ENCODE peak calls at places on chromosome 16, in ten cellular contexts. One of them, this sample, is unnamed.

GRCh38 chr16:590165-590874 is 454 bp downstream of the RAB40C start:
- DNase-seq in CD8-positive, alpha-beta memory T cell: no peak
- DNase-seq in stimulated activated CD8-positive, alpha-beta memory T cell treated with anti-CD3 and anti-CD28 coated beads, Interleukin-7, amount 100 ng/mL, for 1 hour: no peak
- DNase-seq in sciatic nerve: peak
- DNase-seq in naive thymus-derived CD8-positive, alpha-beta T cell: no peak
- DNase-seq in stimulated activated CD4-positive, alpha-beta T cell treated with anti-CD3 and anti-CD28 coated beads, Interleukin-1b, Interleukin-23, amount 100 ng/mL, for 1 hour: no peak
- DNase-seq in T-cell: no peak
- DNase-seq in dermis blood vessel endothelial cell: peak
- DNase-seq in right lobe of liver: peak
- DNase-seq in ecto neural progenitor cell: no peak
- DNase-seq in this sample: no peak

GRCh38 chr16:89069920-89070319 is 23.7 kb upstream of the ACSF3 start:
- DNase-seq in CD8-positive, alpha-beta memory T cell: no peak
- DNase-seq in stimulated activated CD8-positive, alpha-beta memory T cell treated with anti-CD3 and anti-CD28 coated beads, Interleukin-7, amount 100 ng/mL, for 1 hour: no peak
- DNase-seq in sciatic nerve: no peak
- DNase-seq in naive thymus-derived CD8-positive, alpha-beta T cell: no peak
- DNase-seq in stimulated activated CD4-positive, alpha-beta T cell treated with anti-CD3 and anti-CD28 coated beads, Interleukin-1b, Interleukin-23, amount 100 ng/mL, for 1 hour: no peak
- DNase-seq in T-cell: no peak
- DNase-seq in dermis blood vessel endothelial cell: no peak
- DNase-seq in right lobe of liver: no peak
- DNase-seq in ecto neural progenitor cell: no peak
- DNase-seq in this sample: no peak

GRCh38 chr16:10868562-10869469 is 8.2 kb upstream of the CIITA start:
- DNase-seq in CD8-positive, alpha-beta memory T cell: no peak
- DNase-seq in stimulated activated CD8-positive, alpha-beta memory T cell treated with anti-CD3 and anti-CD28 coated beads, Interleukin-7, amount 100 ng/mL, for 1 hour: no peak
- DNase-seq in sciatic nerve: peak
- DNase-seq in naive thymus-derived CD8-positive, alpha-beta T cell: no peak
- DNase-seq in stimulated activated CD4-positive, alpha-beta T cell treated with anti-CD3 and anti-CD28 coated beads, Interleukin-1b, Interleukin-23, amount 100 ng/mL, for 1 hour: no peak
- DNase-seq in T-cell: peak
- DNase-seq in dermis blood vessel endothelial cell: peak
- DNase-seq in right lobe of liver: peak
- DNase-seq in ecto neural progenitor cell: no peak
- DNase-seq in this sample: peak

GRCh38 chr16:72987480-72987901 is 60.4 kb downstream of the ZFHX3 start:
- DNase-seq in CD8-positive, alpha-beta memory T cell: no peak
- DNase-seq in stimulated activated CD8-positive, alpha-beta memory T cell treated with anti-CD3 and anti-CD28 coated beads, Interleukin-7, amount 100 ng/mL, for 1 hour: no peak
- DNase-seq in sciatic nerve: no peak
- DNase-seq in naive thymus-derived CD8-positive, alpha-beta T cell: no peak
- DNase-seq in stimulated activated CD4-positive, alpha-beta T cell treated with anti-CD3 and anti-CD28 coated beads, Interleukin-1b, Interleukin-23, amount 100 ng/mL, for 1 hour: no peak
- DNase-seq in T-cell: no peak
- DNase-seq in dermis blood vessel endothelial cell: no peak
- DNase-seq in right lobe of liver: no peak
- DNase-seq in ecto neural progenitor cell: no peak
- DNase-seq in this sample: no peak

GRCh38 chr16:73743665-73744496 is 552.7 kb upstream of the PSMD7 start:
- DNase-seq in CD8-positive, alpha-beta memory T cell: no peak
- DNase-seq in stimulated activated CD8-positive, alpha-beta memory T cell treated with anti-CD3 and anti-CD28 coated beads, Interleukin-7, amount 100 ng/mL, for 1 hour: no peak
- DNase-seq in sciatic nerve: no peak
- DNase-seq in naive thymus-derived CD8-positive, alpha-beta T cell: no peak
- DNase-seq in stimulated activated CD4-positive, alpha-beta T cell treated with anti-CD3 and anti-CD28 coated beads, Interleukin-1b, Interleukin-23, amount 100 ng/mL, for 1 hour: no peak
- DNase-seq in T-cell: no peak
- DNase-seq in dermis blood vessel endothelial cell: no peak
- DNase-seq in right lobe of liver: no peak
- DNase-seq in ecto neural progenitor cell: no peak
- DNase-seq in this sample: no peak

GRCh38 chr16:77273815-77274214 is 74.6 kb downstream of the SYCE1L start:
- DNase-seq in CD8-positive, alpha-beta memory T cell: no peak
- DNase-seq in stimulated activated CD8-positive, alpha-beta memory T cell treated with anti-CD3 and anti-CD28 coated beads, Interleukin-7, amount 100 ng/mL, for 1 hour: no peak
- DNase-seq in sciatic nerve: no peak
- DNase-seq in naive thymus-derived CD8-positive, alpha-beta T cell: no peak
- DNase-seq in stimulated activated CD4-positive, alpha-beta T cell treated with anti-CD3 and anti-CD28 coated beads, Interleukin-1b, Interleukin-23, amount 100 ng/mL, for 1 hour: no peak
- DNase-seq in T-cell: peak
- DNase-seq in dermis blood vessel endothelial cell: no peak
- DNase-seq in right lobe of liver: no peak
- DNase-seq in ecto neural progenitor cell: no peak
- DNase-seq in this sample: no peak

GRCh38 chr16:86508947-86509758 is 1.2 kb upstream of the FOXF1 start:
- DNase-seq in CD8-positive, alpha-beta memory T cell: no peak
- DNase-seq in stimulated activated CD8-positive, alpha-beta memory T cell treated with anti-CD3 and anti-CD28 coated beads, Interleukin-7, amount 100 ng/mL, for 1 hour: no peak
- DNase-seq in sciatic nerve: peak
- DNase-seq in naive thymus-derived CD8-positive, alpha-beta T cell: no peak
- DNase-seq in stimulated activated CD4-positive, alpha-beta T cell treated with anti-CD3 and anti-CD28 coated beads, Interleukin-1b, Interleukin-23, amount 100 ng/mL, for 1 hour: no peak
- DNase-seq in T-cell: no peak
- DNase-seq in dermis blood vessel endothelial cell: peak
- DNase-seq in right lobe of liver: peak
- DNase-seq in ecto neural progenitor cell: peak
- DNase-seq in this sample: peak

GRCh38 chr16:4509420-4509819 is 29.2 kb downstream of the CDIP1 start:
- DNase-seq in CD8-positive, alpha-beta memory T cell: no peak
- DNase-seq in stimulated activated CD8-positive, alpha-beta memory T cell treated with anti-CD3 and anti-CD28 coated beads, Interleukin-7, amount 100 ng/mL, for 1 hour: no peak
- DNase-seq in sciatic nerve: no peak
- DNase-seq in naive thymus-derived CD8-positive, alpha-beta T cell: no peak
- DNase-seq in stimulated activated CD4-positive, alpha-beta T cell treated with anti-CD3 and anti-CD28 coated beads, Interleukin-1b, Interleukin-23, amount 100 ng/mL, for 1 hour: no peak
- DNase-seq in T-cell: no peak
- DNase-seq in dermis blood vessel endothelial cell: no peak
- DNase-seq in right lobe of liver: no peak
- DNase-seq in ecto neural progenitor cell: no peak
- DNase-seq in this sample: no peak

GRCh38 chr16:56354746-56355145 is 70.6 kb downstream of the AMFR start:
- DNase-seq in CD8-positive, alpha-beta memory T cell: no peak
- DNase-seq in stimulated activated CD8-positive, alpha-beta memory T cell treated with anti-CD3 and anti-CD28 coated beads, Interleukin-7, amount 100 ng/mL, for 1 hour: no peak
- DNase-seq in sciatic nerve: peak
- DNase-seq in naive thymus-derived CD8-positive, alpha-beta T cell: no peak
- DNase-seq in stimulated activated CD4-positive, alpha-beta T cell treated with anti-CD3 and anti-CD28 coated beads, Interleukin-1b, Interleukin-23, amount 100 ng/mL, for 1 hour: no peak
- DNase-seq in T-cell: no peak
- DNase-seq in dermis blood vessel endothelial cell: no peak
- DNase-seq in right lobe of liver: peak
- DNase-seq in ecto neural progenitor cell: no peak
- DNase-seq in this sample: no peak

GRCh38 chr16:75624921-75625334 is 1.8 kb upstream of the ADAT1 start:
- DNase-seq in CD8-positive, alpha-beta memory T cell: no peak
- DNase-seq in stimulated activated CD8-positive, alpha-beta memory T cell treated with anti-CD3 and anti-CD28 coated beads, Interleukin-7, amount 100 ng/mL, for 1 hour: no peak
- DNase-seq in sciatic nerve: no peak
- DNase-seq in naive thymus-derived CD8-positive, alpha-beta T cell: no peak
- DNase-seq in stimulated activated CD4-positive, alpha-beta T cell treated with anti-CD3 and anti-CD28 coated beads, Interleukin-1b, Interleukin-23, amount 100 ng/mL, for 1 hour: no peak
- DNase-seq in T-cell: no peak
- DNase-seq in dermis blood vessel endothelial cell: no peak
- DNase-seq in right lobe of liver: no peak
- DNase-seq in ecto neural progenitor cell: no peak
- DNase-seq in this sample: no peak

GRCh38 chr16:814974-815373 is 14.4 kb upstream of the GNG13 start:
- DNase-seq in CD8-positive, alpha-beta memory T cell: no peak
- DNase-seq in stimulated activated CD8-positive, alpha-beta memory T cell treated with anti-CD3 and anti-CD28 coated beads, Interleukin-7, amount 100 ng/mL, for 1 hour: no peak
- DNase-seq in sciatic nerve: no peak
- DNase-seq in naive thymus-derived CD8-positive, alpha-beta T cell: no peak
- DNase-seq in stimulated activated CD4-positive, alpha-beta T cell treated with anti-CD3 and anti-CD28 coated beads, Interleukin-1b, Interleukin-23, amount 100 ng/mL, for 1 hour: no peak
- DNase-seq in T-cell: no peak
- DNase-seq in dermis blood vessel endothelial cell: no peak
- DNase-seq in right lobe of liver: no peak
- DNase-seq in ecto neural progenitor cell: no peak
- DNase-seq in this sample: no peak

GRCh38 chr16:49027420-49027819 is 254.2 kb downstream of the CBLN1 start:
- DNase-seq in CD8-positive, alpha-beta memory T cell: no peak
- DNase-seq in stimulated activated CD8-positive, alpha-beta memory T cell treated with anti-CD3 and anti-CD28 coated beads, Interleukin-7, amount 100 ng/mL, for 1 hour: no peak
- DNase-seq in sciatic nerve: no peak
- DNase-seq in naive thymus-derived CD8-positive, alpha-beta T cell: no peak
- DNase-seq in stimulated activated CD4-positive, alpha-beta T cell treated with anti-CD3 and anti-CD28 coated beads, Interleukin-1b, Interleukin-23, amount 100 ng/mL, for 1 hour: no peak
- DNase-seq in T-cell: no peak
- DNase-seq in dermis blood vessel endothelial cell: no peak
- DNase-seq in right lobe of liver: no peak
- DNase-seq in ecto neural progenitor cell: peak
- DNase-seq in this sample: no peak

GRCh38 chr16:27154573-27155521 is 48.5 kb upstream of the KDM8 start:
- DNase-seq in CD8-positive, alpha-beta memory T cell: peak
- DNase-seq in stimulated activated CD8-positive, alpha-beta memory T cell treated with anti-CD3 and anti-CD28 coated beads, Interleukin-7, amount 100 ng/mL, for 1 hour: peak
- DNase-seq in sciatic nerve: peak
- DNase-seq in naive thymus-derived CD8-positive, alpha-beta T cell: peak
- DNase-seq in stimulated activated CD4-positive, alpha-beta T cell treated with anti-CD3 and anti-CD28 coated beads, Interleukin-1b, Interleukin-23, amount 100 ng/mL, for 1 hour: peak
- DNase-seq in T-cell: peak
- DNase-seq in dermis blood vessel endothelial cell: peak
- DNase-seq in right lobe of liver: peak
- DNase-seq in ecto neural progenitor cell: peak
- DNase-seq in this sample: peak

GRCh38 chr16:88315543-88316105 is 67.1 kb upstream of the ZNF469 start:
- DNase-seq in CD8-positive, alpha-beta memory T cell: no peak
- DNase-seq in stimulated activated CD8-positive, alpha-beta memory T cell treated with anti-CD3 and anti-CD28 coated beads, Interleukin-7, amount 100 ng/mL, for 1 hour: no peak
- DNase-seq in sciatic nerve: no peak
- DNase-seq in naive thymus-derived CD8-positive, alpha-beta T cell: no peak
- DNase-seq in stimulated activated CD4-positive, alpha-beta T cell treated with anti-CD3 and anti-CD28 coated beads, Interleukin-1b, Interleukin-23, amount 100 ng/mL, for 1 hour: no peak
- DNase-seq in T-cell: no peak
- DNase-seq in dermis blood vessel endothelial cell: peak
- DNase-seq in right lobe of liver: peak
- DNase-seq in ecto neural progenitor cell: no peak
- DNase-seq in this sample: no peak

GRCh38 chr16:80198265-80198994 is 342.4 kb upstream of the DYNLRB2 start:
- DNase-seq in CD8-positive, alpha-beta memory T cell: no peak
- DNase-seq in stimulated activated CD8-positive, alpha-beta memory T cell treated with anti-CD3 and anti-CD28 coated beads, Interleukin-7, amount 100 ng/mL, for 1 hour: no peak
- DNase-seq in sciatic nerve: no peak
- DNase-seq in naive thymus-derived CD8-positive, alpha-beta T cell: no peak
- DNase-seq in stimulated activated CD4-positive, alpha-beta T cell treated with anti-CD3 and anti-CD28 coated beads, Interleukin-1b, Interleukin-23, amount 100 ng/mL, for 1 hour: no peak
- DNase-seq in T-cell: no peak
- DNase-seq in dermis blood vessel endothelial cell: peak
- DNase-seq in right lobe of liver: no peak
- DNase-seq in ecto neural progenitor cell: no peak
- DNase-seq in this sample: no peak

GRCh38 chr16:52912565-52913173 is 140.0 kb downstream of the CHD9NB start:
- DNase-seq in CD8-positive, alpha-beta memory T cell: no peak
- DNase-seq in stimulated activated CD8-positive, alpha-beta memory T cell treated with anti-CD3 and anti-CD28 coated beads, Interleukin-7, amount 100 ng/mL, for 1 hour: no peak
- DNase-seq in sciatic nerve: peak
- DNase-seq in naive thymus-derived CD8-positive, alpha-beta T cell: no peak
- DNase-seq in stimulated activated CD4-positive, alpha-beta T cell treated with anti-CD3 and anti-CD28 coated beads, Interleukin-1b, Interleukin-23, amount 100 ng/mL, for 1 hour: no peak
- DNase-seq in T-cell: no peak
- DNase-seq in dermis blood vessel endothelial cell: peak
- DNase-seq in right lobe of liver: peak
- DNase-seq in ecto neural progenitor cell: peak
- DNase-seq in this sample: peak

GRCh38 chr16:71406316-71406715 is 35.5 kb downstream of the TLE7 start:
- DNase-seq in CD8-positive, alpha-beta memory T cell: no peak
- DNase-seq in stimulated activated CD8-positive, alpha-beta memory T cell treated with anti-CD3 and anti-CD28 coated beads, Interleukin-7, amount 100 ng/mL, for 1 hour: no peak
- DNase-seq in sciatic nerve: no peak
- DNase-seq in naive thymus-derived CD8-positive, alpha-beta T cell: no peak
- DNase-seq in stimulated activated CD4-positive, alpha-beta T cell treated with anti-CD3 and anti-CD28 coated beads, Interleukin-1b, Interleukin-23, amount 100 ng/mL, for 1 hour: no peak
- DNase-seq in T-cell: no peak
- DNase-seq in dermis blood vessel endothelial cell: no peak
- DNase-seq in right lobe of liver: no peak
- DNase-seq in ecto neural progenitor cell: no peak
- DNase-seq in this sample: no peak

GRCh38 chr16:85567101-85567866 is 45.8 kb upstream of the GSE1 start:
- DNase-seq in CD8-positive, alpha-beta memory T cell: no peak
- DNase-seq in stimulated activated CD8-positive, alpha-beta memory T cell treated with anti-CD3 and anti-CD28 coated beads, Interleukin-7, amount 100 ng/mL, for 1 hour: no peak
- DNase-seq in sciatic nerve: no peak
- DNase-seq in naive thymus-derived CD8-positive, alpha-beta T cell: no peak
- DNase-seq in stimulated activated CD4-positive, alpha-beta T cell treated with anti-CD3 and anti-CD28 coated beads, Interleukin-1b, Interleukin-23, amount 100 ng/mL, for 1 hour: no peak
- DNase-seq in T-cell: no peak
- DNase-seq in dermis blood vessel endothelial cell: no peak
- DNase-seq in right lobe of liver: no peak
- DNase-seq in ecto neural progenitor cell: no peak
- DNase-seq in this sample: no peak

GRCh38 chr16:67533024-67533560 is 4.5 kb downstream of the RIPOR1 start:
- DNase-seq in CD8-positive, alpha-beta memory T cell: no peak
- DNase-seq in stimulated activated CD8-positive, alpha-beta memory T cell treated with anti-CD3 and anti-CD28 coated beads, Interleukin-7, amount 100 ng/mL, for 1 hour: no peak
- DNase-seq in sciatic nerve: no peak
- DNase-seq in naive thymus-derived CD8-positive, alpha-beta T cell: no peak
- DNase-seq in stimulated activated CD4-positive, alpha-beta T cell treated with anti-CD3 and anti-CD28 coated beads, Interleukin-1b, Interleukin-23, amount 100 ng/mL, for 1 hour: no peak
- DNase-seq in T-cell: no peak
- DNase-seq in dermis blood vessel endothelial cell: no peak
- DNase-seq in right lobe of liver: no peak
- DNase-seq in ecto neural progenitor cell: no peak
- DNase-seq in this sample: no peak

GRCh38 chr16:22194707-22195444 is 11.2 kb upstream of the EEF2K start:
- DNase-seq in CD8-positive, alpha-beta memory T cell: peak
- DNase-seq in stimulated activated CD8-positive, alpha-beta memory T cell treated with anti-CD3 and anti-CD28 coated beads, Interleukin-7, amount 100 ng/mL, for 1 hour: no peak
- DNase-seq in sciatic nerve: no peak
- DNase-seq in naive thymus-derived CD8-positive, alpha-beta T cell: peak
- DNase-seq in stimulated activated CD4-positive, alpha-beta T cell treated with anti-CD3 and anti-CD28 coated beads, Interleukin-1b, Interleukin-23, amount 100 ng/mL, for 1 hour: no peak
- DNase-seq in T-cell: peak
- DNase-seq in dermis blood vessel endothelial cell: no peak
- DNase-seq in right lobe of liver: no peak
- DNase-seq in ecto neural progenitor cell: no peak
- DNase-seq in this sample: no peak

GRCh38 chr16:47574091-47575054 is 113.2 kb downstream of the PHKB start:
- DNase-seq in CD8-positive, alpha-beta memory T cell: no peak
- DNase-seq in stimulated activated CD8-positive, alpha-beta memory T cell treated with anti-CD3 and anti-CD28 coated beads, Interleukin-7, amount 100 ng/mL, for 1 hour: no peak
- DNase-seq in sciatic nerve: no peak
- DNase-seq in naive thymus-derived CD8-positive, alpha-beta T cell: peak
- DNase-seq in stimulated activated CD4-positive, alpha-beta T cell treated with anti-CD3 and anti-CD28 coated beads, Interleukin-1b, Interleukin-23, amount 100 ng/mL, for 1 hour: no peak
- DNase-seq in T-cell: no peak
- DNase-seq in dermis blood vessel endothelial cell: no peak
- DNase-seq in right lobe of liver: no peak
- DNase-seq in ecto neural progenitor cell: no peak
- DNase-seq in this sample: no peak

GRCh38 chr16:84360170-84360569 is 8.2 kb upstream of the ATP2C2 start:
- DNase-seq in CD8-positive, alpha-beta memory T cell: peak
- DNase-seq in stimulated activated CD8-positive, alpha-beta memory T cell treated with anti-CD3 and anti-CD28 coated beads, Interleukin-7, amount 100 ng/mL, for 1 hour: no peak
- DNase-seq in sciatic nerve: no peak
- DNase-seq in naive thymus-derived CD8-positive, alpha-beta T cell: peak
- DNase-seq in stimulated activated CD4-positive, alpha-beta T cell treated with anti-CD3 and anti-CD28 coated beads, Interleukin-1b, Interleukin-23, amount 100 ng/mL, for 1 hour: no peak
- DNase-seq in T-cell: peak
- DNase-seq in dermis blood vessel endothelial cell: no peak
- DNase-seq in right lobe of liver: no peak
- DNase-seq in ecto neural progenitor cell: no peak
- DNase-seq in this sample: no peak

GRCh38 chr16:676565-677297 is 1.3 kb downstream of the RHBDL1 start:
- DNase-seq in CD8-positive, alpha-beta memory T cell: peak
- DNase-seq in stimulated activated CD8-positive, alpha-beta memory T cell treated with anti-CD3 and anti-CD28 coated beads, Interleukin-7, amount 100 ng/mL, for 1 hour: no peak
- DNase-seq in sciatic nerve: no peak
- DNase-seq in naive thymus-derived CD8-positive, alpha-beta T cell: no peak
- DNase-seq in stimulated activated CD4-positive, alpha-beta T cell treated with anti-CD3 and anti-CD28 coated beads, Interleukin-1b, Interleukin-23, amount 100 ng/mL, for 1 hour: no peak
- DNase-seq in T-cell: no peak
- DNase-seq in dermis blood vessel endothelial cell: no peak
- DNase-seq in right lobe of liver: no peak
- DNase-seq in ecto neural progenitor cell: no peak
- DNase-seq in this sample: no peak

GRCh38 chr16:66878067-66878466 is 2.2 kb upstream of the PDP2 start:
- DNase-seq in CD8-positive, alpha-beta memory T cell: no peak
- DNase-seq in stimulated activated CD8-positive, alpha-beta memory T cell treated with anti-CD3 and anti-CD28 coated beads, Interleukin-7, amount 100 ng/mL, for 1 hour: no peak
- DNase-seq in sciatic nerve: no peak
- DNase-seq in naive thymus-derived CD8-positive, alpha-beta T cell: no peak
- DNase-seq in stimulated activated CD4-positive, alpha-beta T cell treated with anti-CD3 and anti-CD28 coated beads, Interleukin-1b, Interleukin-23, amount 100 ng/mL, for 1 hour: no peak
- DNase-seq in T-cell: peak
- DNase-seq in dermis blood vessel endothelial cell: no peak
- DNase-seq in right lobe of liver: no peak
- DNase-seq in ecto neural progenitor cell: no peak
- DNase-seq in this sample: peak

GRCh38 chr16:677306-678190 is 2.1 kb downstream of the RHBDL1 start:
- DNase-seq in CD8-positive, alpha-beta memory T cell: no peak
- DNase-seq in stimulated activated CD8-positive, alpha-beta memory T cell treated with anti-CD3 and anti-CD28 coated beads, Interleukin-7, amount 100 ng/mL, for 1 hour: no peak
- DNase-seq in sciatic nerve: no peak
- DNase-seq in naive thymus-derived CD8-positive, alpha-beta T cell: no peak
- DNase-seq in stimulated activated CD4-positive, alpha-beta T cell treated with anti-CD3 and anti-CD28 coated beads, Interleukin-1b, Interleukin-23, amount 100 ng/mL, for 1 hour: no peak
- DNase-seq in T-cell: no peak
- DNase-seq in dermis blood vessel endothelial cell: no peak
- DNase-seq in right lobe of liver: no peak
- DNase-seq in ecto neural progenitor cell: no peak
- DNase-seq in this sample: no peak

GRCh38 chr16:10892782-10893181 is 15.8 kb downstream of the CIITA start:
- DNase-seq in CD8-positive, alpha-beta memory T cell: no peak
- DNase-seq in stimulated activated CD8-positive, alpha-beta memory T cell treated with anti-CD3 and anti-CD28 coated beads, Interleukin-7, amount 100 ng/mL, for 1 hour: no peak
- DNase-seq in sciatic nerve: no peak
- DNase-seq in naive thymus-derived CD8-positive, alpha-beta T cell: no peak
- DNase-seq in stimulated activated CD4-positive, alpha-beta T cell treated with anti-CD3 and anti-CD28 coated beads, Interleukin-1b, Interleukin-23, amount 100 ng/mL, for 1 hour: no peak
- DNase-seq in T-cell: no peak
- DNase-seq in dermis blood vessel endothelial cell: no peak
- DNase-seq in right lobe of liver: no peak
- DNase-seq in ecto neural progenitor cell: no peak
- DNase-seq in this sample: no peak

GRCh38 chr16:47029724-47030123 is 56.2 kb upstream of the DNAJA2 start:
- DNase-seq in CD8-positive, alpha-beta memory T cell: no peak
- DNase-seq in stimulated activated CD8-positive, alpha-beta memory T cell treated with anti-CD3 and anti-CD28 coated beads, Interleukin-7, amount 100 ng/mL, for 1 hour: no peak
- DNase-seq in sciatic nerve: no peak
- DNase-seq in naive thymus-derived CD8-positive, alpha-beta T cell: no peak
- DNase-seq in stimulated activated CD4-positive, alpha-beta T cell treated with anti-CD3 and anti-CD28 coated beads, Interleukin-1b, Interleukin-23, amount 100 ng/mL, for 1 hour: no peak
- DNase-seq in T-cell: no peak
- DNase-seq in dermis blood vessel endothelial cell: no peak
- DNase-seq in right lobe of liver: no peak
- DNase-seq in ecto neural progenitor cell: no peak
- DNase-seq in this sample: no peak

GRCh38 chr16:46765050-46765449 is 16.9 kb upstream of the MYLK3 start:
- DNase-seq in CD8-positive, alpha-beta memory T cell: no peak
- DNase-seq in stimulated activated CD8-positive, alpha-beta memory T cell treated with anti-CD3 and anti-CD28 coated beads, Interleukin-7, amount 100 ng/mL, for 1 hour: no peak
- DNase-seq in sciatic nerve: no peak
- DNase-seq in naive thymus-derived CD8-positive, alpha-beta T cell: no peak
- DNase-seq in stimulated activated CD4-positive, alpha-beta T cell treated with anti-CD3 and anti-CD28 coated beads, Interleukin-1b, Interleukin-23, amount 100 ng/mL, for 1 hour: no peak
- DNase-seq in T-cell: no peak
- DNase-seq in dermis blood vessel endothelial cell: no peak
- DNase-seq in right lobe of liver: no peak
- DNase-seq in ecto neural progenitor cell: no peak
- DNase-seq in this sample: no peak

This sample was measured in GM20000.